ENCODE peak calls at places on chromosomes 7 and 10, in four cellular contexts. One of them, this sample, is unnamed.
A peak's percentile ranks its signal among the peaks of the same experiment; 100 is the strongest.

GRCh38 chr10:83656924-83657323 is 482.4 kb upstream of the GHITM start:
- DNase-seq in H9: no peak
- DNase-seq in IMR-90: no peak
- DNase-seq in H1: no peak
- DNase-seq in this sample: no peak

GRCh38 chr7:114073711-114074110 is 154.9 kb upstream of the PPP1R3A start:
- DNase-seq in IMR-90: no peak
- DNase-seq in H1: no peak
- DNase-seq in H9: no peak
- DNase-seq in this sample: no peak

GRCh38 chr7:102093599-102094001 is 193.1 kb upstream of the SH2B2 start:
- DNase-seq in H9: no peak
- DNase-seq in H1: no peak
- DNase-seq in IMR-90: no peak
- DNase-seq in this sample: no peak

GRCh38 chr7:100825760-100826545 is 1.4 kb downstream of the EPHB4 start:
- DNase-seq in IMR-90: peak; percentile 59
- DNase-seq in H9: no peak
- DNase-seq in H1: no peak
- DNase-seq in this sample: no peak

GRCh38 chr7:28865494-28866257 is 92.5 kb downstream of the TRIL start:
- DNase-seq in IMR-90: peak; percentile 38
- DNase-seq in H9: no peak
- DNase-seq in H1: no peak
- DNase-seq in this sample: peak; percentile 42

GRCh38 chr10:12259988-12260387 is 64.0 kb downstream of the CDC123 start:
- DNase-seq in IMR-90: no peak
- DNase-seq in H9: no peak
- DNase-seq in H1: no peak
- DNase-seq in this sample: no peak

GRCh38 chr7:38796636-38797501 is 112.1 kb downstream of the VPS41 start:
- DNase-seq in H1: no peak
- DNase-seq in IMR-90: peak; percentile 67
- DNase-seq in H9: no peak
- DNase-seq in this sample: peak; percentile 24

GRCh38 chr7:149716007-149716931 is 57.1 kb downstream of the ZNF467 start:
- DNase-seq in H9: peak; percentile 23
- DNase-seq in H1: no peak
- DNase-seq in IMR-90: peak; percentile 23
- DNase-seq in this sample: peak; percentile 11

DNA sequence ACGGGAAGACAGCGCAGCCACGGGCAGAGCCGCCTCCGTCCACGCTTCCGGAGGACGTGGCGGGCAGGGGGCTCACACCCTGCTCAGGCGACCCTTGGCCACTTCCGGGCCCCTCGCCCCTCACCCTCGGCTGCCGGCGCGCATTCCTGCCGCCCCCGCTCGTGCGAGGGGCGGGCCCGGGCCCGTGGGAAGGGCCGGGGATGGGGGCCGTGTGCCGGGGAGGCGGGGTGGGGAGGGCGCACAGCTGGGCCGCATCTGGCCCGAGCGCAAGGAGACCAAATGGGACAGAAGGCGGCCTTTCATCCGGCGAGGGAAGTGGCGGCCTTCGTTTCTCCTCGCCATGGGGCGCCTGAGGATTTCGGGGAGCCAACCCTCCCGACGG is 846 bp upstream of the LFNG start:
- DNase-seq in IMR-90: no peak
- DNase-seq in H1: no peak
- DNase-seq in H9: no peak
- DNase-seq in this sample: no peak
- H2BK5ac ChIP-seq in IMR-90: no peak overlapping the region
- H2BK5ac ChIP-seq in H1: peak overlapping the region; percentile 40
- H2BK5ac ChIP-seq in H9: no peak overlapping the region
- H2BK5ac ChIP-seq in this sample: no peak overlapping the region

GRCh38 chr10:124644281-124644680 is 99.9 kb downstream of the FAM53B start:
- DNase-seq in H1: no peak
- DNase-seq in IMR-90: no peak
- DNase-seq in H9: no peak
- DNase-seq in this sample: no peak

GRCh38 chr10:124645496-124646095 is 98.6 kb downstream of the FAM53B start:
- DNase-seq in H9: no peak
- DNase-seq in IMR-90: no peak
- DNase-seq in H1: no peak
- DNase-seq in this sample: no peak

GRCh38 chr10:124646483-124647352 is 97.5 kb downstream of the FAM53B start:
- DNase-seq in IMR-90: peak; percentile 88
- DNase-seq in H1: no peak
- DNase-seq in H9: no peak
- DNase-seq in this sample: peak; percentile 37

GRCh38 chr10:124643281-124644009 is 100.7 kb downstream of the FAM53B start:
- DNase-seq in H1: no peak
- DNase-seq in IMR-90: no peak
- DNase-seq in H9: no peak
- DNase-seq in this sample: no peak

GRCh38 chr10:124644771-124645170 is 99.4 kb downstream of the FAM53B start:
- DNase-seq in H9: peak; percentile 59
- DNase-seq in IMR-90: no peak
- DNase-seq in H1: no peak
- DNase-seq in this sample: no peak
- H2BK5ac ChIP-seq in H9: no peak overlapping the region
- H2BK5ac ChIP-seq in IMR-90: no peak overlapping the region
- H2BK5ac ChIP-seq in H1: no peak overlapping the region
- H2BK5ac ChIP-seq in this sample: no peak overlapping the region

GRCh38 chr7:27171636-27172387 is 2.3 kb downstream of the HOXA10 start:
- DNase-seq in IMR-90: no peak
- DNase-seq in H1: no peak
- DNase-seq in H9: peak; percentile 56
- DNase-seq in this sample: peak; percentile 34
- H2BK5ac ChIP-seq in IMR-90: no peak overlapping the region
- H2BK5ac ChIP-seq in H1: no peak overlapping the region
- H2BK5ac ChIP-seq in H9: no peak overlapping the region
- H2BK5ac ChIP-seq in this sample: no peak overlapping the region

GRCh38 chr7:6545398-6546126 is 5.7 kb downstream of the GRID2IP start:
- DNase-seq in IMR-90: no peak
- DNase-seq in H1: no peak
- DNase-seq in H9: no peak
- DNase-seq in this sample: no peak
- H2BK5ac ChIP-seq in IMR-90: no peak overlapping the region
- H2BK5ac ChIP-seq in H1: no peak overlapping the region
- H2BK5ac ChIP-seq in H9: no peak overlapping the region
- H2BK5ac ChIP-seq in this sample: no peak overlapping the region

DNA sequence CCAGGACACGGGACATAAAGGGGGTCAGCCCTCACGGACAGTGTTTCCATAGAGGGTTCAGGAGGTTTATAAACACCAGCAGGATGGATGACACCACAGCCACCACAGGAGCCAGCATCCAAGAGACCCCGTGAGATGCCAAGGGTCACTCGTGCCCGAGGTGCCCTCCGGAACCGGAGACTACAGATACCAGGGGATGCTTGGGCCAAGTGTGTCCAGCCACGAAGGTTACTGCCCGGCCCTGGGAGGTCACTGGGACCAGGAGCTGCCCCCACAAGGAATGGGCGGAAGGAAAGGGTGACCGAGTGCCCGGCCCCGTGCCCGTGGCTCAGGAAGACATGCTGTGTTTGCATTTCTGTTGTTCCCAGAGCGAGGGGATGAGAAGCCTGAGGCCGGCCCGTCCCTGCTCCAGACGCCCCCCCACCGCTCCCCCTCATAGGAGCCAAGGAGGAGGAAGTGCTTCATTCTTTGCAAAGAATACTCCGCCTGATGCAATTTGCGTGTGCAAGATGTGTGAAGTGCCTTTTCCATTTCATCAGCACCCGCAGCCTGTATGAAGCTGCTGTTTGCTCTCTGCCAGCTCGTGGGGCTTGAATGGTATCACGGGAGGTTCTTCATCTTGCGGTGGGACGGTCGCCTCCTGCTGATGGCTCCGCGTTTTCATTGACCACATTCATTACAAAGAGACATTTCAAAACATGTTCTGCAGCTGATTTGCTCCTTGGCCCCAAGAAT is 176.4 kb downstream of the ELFN1 start:
- DNase-seq in IMR-90: no peak
- DNase-seq in H9: no peak
- DNase-seq in H1: no peak
- DNase-seq in this sample: no peak
- H2BK5ac ChIP-seq in IMR-90: no peak overlapping the region
- H2BK5ac ChIP-seq in H9: no peak overlapping the region
- H2BK5ac ChIP-seq in H1: no peak overlapping the region
- H2BK5ac ChIP-seq in this sample: no peak overlapping the region

DNA sequence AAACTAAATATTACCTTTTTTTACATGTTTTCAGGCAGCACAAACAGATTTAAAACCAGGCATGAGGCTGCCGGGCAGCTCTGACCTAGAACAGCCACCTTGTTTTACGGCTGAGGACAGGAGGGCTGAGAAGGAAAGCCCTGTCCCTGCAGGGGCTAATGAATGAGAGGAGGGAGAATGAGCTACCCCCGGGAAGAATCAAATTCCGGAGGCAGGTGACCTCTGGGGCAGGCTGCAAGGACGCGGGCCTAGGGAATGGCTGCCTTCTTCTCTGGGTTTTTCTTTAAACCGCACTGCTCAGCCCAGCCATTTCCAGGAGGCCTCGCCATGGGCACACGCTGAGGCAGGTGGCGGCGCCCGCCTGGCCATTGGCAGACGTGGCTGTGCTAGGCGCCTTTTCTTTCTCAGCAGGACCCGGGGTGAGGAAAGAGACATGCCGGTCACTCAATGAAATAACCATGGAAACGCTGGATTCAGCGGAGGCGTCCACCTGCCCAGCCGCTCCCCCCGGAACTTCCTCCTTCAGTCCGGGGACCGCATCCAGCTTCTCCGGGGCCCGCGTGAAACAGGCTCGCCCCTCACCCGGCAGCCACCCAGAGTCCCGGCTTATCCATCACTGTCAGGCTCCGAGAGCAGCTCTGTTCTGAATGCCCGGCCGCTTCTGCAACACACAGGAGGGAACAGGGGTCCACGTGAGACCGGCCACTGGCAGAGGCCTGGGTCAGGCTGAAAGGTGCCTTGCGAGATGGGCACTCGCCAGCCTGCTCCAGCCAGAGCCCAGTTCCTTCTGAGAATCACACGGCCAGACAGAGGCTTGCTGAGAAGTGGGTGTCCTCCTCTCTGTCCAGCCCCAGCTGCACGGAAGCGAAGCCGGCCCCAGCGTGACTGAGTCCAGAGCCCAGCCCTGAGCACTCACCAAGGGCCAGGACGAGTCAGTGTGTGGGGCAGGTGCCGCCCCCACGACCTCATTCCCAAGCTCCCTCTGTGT is 82.1 kb downstream of the PDGFA start:
- DNase-seq in H1: no peak
- DNase-seq in H9: no peak
- DNase-seq in IMR-90: no peak
- DNase-seq in this sample: no peak
- H2BK5ac ChIP-seq in H1: peak overlapping the region; percentile 39
- H2BK5ac ChIP-seq in H9: no peak overlapping the region
- H2BK5ac ChIP-seq in IMR-90: no peak overlapping the region
- H2BK5ac ChIP-seq in this sample: no peak overlapping the region

GRCh38 chr10:78408671-78409472 is 375.2 kb downstream of the RPS24 start:
- DNase-seq in H1: no peak
- DNase-seq in H9: peak; percentile 75
- DNase-seq in IMR-90: peak; percentile 20
- DNase-seq in this sample: no peak
- H2BK5ac ChIP-seq in H1: peak overlapping the region; percentile 1
- H2BK5ac ChIP-seq in H9: no peak overlapping the region
- H2BK5ac ChIP-seq in IMR-90: no peak overlapping the region
- H2BK5ac ChIP-seq in this sample: no peak overlapping the region

This sample was measured in trophoblast cell.